ENCODE peak calls at places on chromosomes 5 and 9, in five cellular contexts. K is iris pigment epithelial cell, L is T-cell, J is G401, V is cortex of kidney. D is an unnamed sample.

GRCh38 chr9:88074931-88075330 is 63.3 kb downstream of the SPATA31C2 start:
- DNase-seq in K (no peak), L (no peak), J (no peak), V (no peak), D (no peak)

GRCh38 chr5:180169246-180170110 is 39.5 kb downstream of the RASGEF1C start:
- DNase-seq in K (no peak), L (no peak), J (no peak), V (no peak), D (no peak)

GRCh38 chr5:111129938-111130337 is 37.8 kb downstream of the WDR36 start:
- DNase-seq in K (peak), L (no peak), J (no peak), V (no peak), D (no peak)

GRCh38 chr5:10631597-10631996 is 67.7 kb downstream of the ANKRD33B start:
- DNase-seq in K (no peak), L (no peak), J (no peak), V (no peak), D (no peak)

GRCh38 chr5:43191740-43192557 is at the start of gene NIM1K:
- DNase-seq in K (peak), L (peak), J (peak), V (no peak), D (peak)

GRCh38 chr5:91499943-91500531 is 116.9 kb upstream of the ARRDC3 start:
- DNase-seq in K (peak), L (no peak), J (peak), V (no peak), D (no peak)

GRCh38 chr9:116837038-116837998 is 150.2 kb downstream of the TRIM32 start:
- DNase-seq in K (no peak), L (no peak), J (no peak), V (no peak), D (no peak)

GRCh38 chr9:36088020-36088419 is 48.5 kb upstream of the GLIPR2 start:
- DNase-seq in K (no peak), L (no peak), J (no peak), V (no peak), D (no peak)

GRCh38 chr5:141560725-141561483 is 57.9 kb downstream of the DIAPH1 start:
- DNase-seq in K (peak), L (no peak), J (peak), V (no peak), D (peak)

GRCh38 chr9:132977626-132978450 is 656 bp upstream of the GFI1B start:
- DNase-seq in K (peak), L (peak), J (peak), V (no peak), D (peak)

GRCh38 chr5:178895615-178896571 is at the start of gene ZFP2:
- DNase-seq in K (peak), L (peak), J (peak), V (no peak), D (peak)

GRCh38 chr9:86714976-86715375 is 232.3 kb downstream of the GAS1 start:
- DNase-seq in K (peak), L (no peak), J (no peak), V (no peak), D (no peak)

GRCh38 chr5:35852084-35852734 is 4.5 kb upstream of the IL7R start:
- DNase-seq in K (peak), L (peak), J (no peak), V (no peak), D (peak)

GRCh38 chr9:116689633-116690032 is 2.5 kb downstream of the TRIM32 start:
- DNase-seq in K (no peak), L (no peak), J (no peak), V (no peak), D (no peak)

GRCh38 chr5:56639491-56639890 is 175.9 kb upstream of the MAP3K1 start:
- DNase-seq in K (no peak), L (no peak), J (no peak), V (no peak), D (no peak)

GRCh38 chr9:136014928-136015633 is 53.9 kb upstream of the UBAC1 start:
- DNase-seq in K (no peak), L (no peak), J (no peak), V (no peak), D (no peak)

GRCh38 chr9:76116913-76117312 is 226.4 kb downstream of the PCSK5 start:
- DNase-seq in K (peak), L (no peak), J (no peak), V (no peak), D (no peak)

GRCh38 chr5:74973694-74974093 is 78.7 kb downstream of the GCNT4 start:
- DNase-seq in K (no peak), L (no peak), J (no peak), V (no peak), D (no peak)

D was measured in C1 segment of cervical spinal cord.